ENCODE peak calls at places on chromosomes 3 and 15, in four cellular contexts. A is uterus, X is A549, B is testis. S is an unnamed sample.

GRCh38 chr15:77457619-77458265 is 37.1 kb downstream of the HMG20A start:
- DNase-seq in A (no peak), X (no peak), B (no peak), S (no peak)

GRCh38 chr15:87874896-87875661 is 381.5 kb downstream of the NTRK3 start:
- DNase-seq in A (no peak), X (no peak), B (peak; percentile 26), S (no peak)

GRCh38 chr15:99343836-99344551 is 92.7 kb downstream of the LRRC28 start:
- DNase-seq in A (peak; percentile 26), X (peak; percentile 35), B (peak; percentile 67), S (no peak)

GRCh38 chr3:127387119-127387518 is 99.3 kb upstream of the PRR20G start:
- DNase-seq in A (no peak), X (no peak), B (no peak), S (no peak)

GRCh38 chr3:183252108-183252782 is 808 bp upstream of the B3GNT5 start:
- DNase-seq in A (no peak), X (no peak), B (no peak), S (no peak)

GRCh38 chr3:73624363-73625123 is at the start of gene PDZRN3:
- DNase-seq in A (peak; percentile 83), X (no peak), B (peak; percentile 81), S (no peak)

GRCh38 chr3:160577551-160578195 is 12.3 kb upstream of the KPNA4 start:
- DNase-seq in A (no peak), X (peak; percentile 39), B (no peak), S (no peak)

GRCh38 chr15:82146990-82147461 is 101.2 kb upstream of the MEX3B start:
- DNase-seq in A (no peak), X (peak; percentile 49), B (no peak), S (no peak)

GRCh38 chr3:60399861-60400845 is 851.1 kb downstream of the FHIT start:
- DNase-seq in A (no peak), X (no peak), B (no peak), S (no peak)

GRCh38 chr3:156256945-156257344 is 136.6 kb downstream of the KCNAB1 start:
- DNase-seq in A (no peak), X (no peak), B (no peak), S (no peak)

GRCh38 chr3:185988080-185988815 is 50.4 kb upstream of the TRA2B start:
- DNase-seq in A (no peak), X (no peak), B (no peak), S (no peak)

DNA sequence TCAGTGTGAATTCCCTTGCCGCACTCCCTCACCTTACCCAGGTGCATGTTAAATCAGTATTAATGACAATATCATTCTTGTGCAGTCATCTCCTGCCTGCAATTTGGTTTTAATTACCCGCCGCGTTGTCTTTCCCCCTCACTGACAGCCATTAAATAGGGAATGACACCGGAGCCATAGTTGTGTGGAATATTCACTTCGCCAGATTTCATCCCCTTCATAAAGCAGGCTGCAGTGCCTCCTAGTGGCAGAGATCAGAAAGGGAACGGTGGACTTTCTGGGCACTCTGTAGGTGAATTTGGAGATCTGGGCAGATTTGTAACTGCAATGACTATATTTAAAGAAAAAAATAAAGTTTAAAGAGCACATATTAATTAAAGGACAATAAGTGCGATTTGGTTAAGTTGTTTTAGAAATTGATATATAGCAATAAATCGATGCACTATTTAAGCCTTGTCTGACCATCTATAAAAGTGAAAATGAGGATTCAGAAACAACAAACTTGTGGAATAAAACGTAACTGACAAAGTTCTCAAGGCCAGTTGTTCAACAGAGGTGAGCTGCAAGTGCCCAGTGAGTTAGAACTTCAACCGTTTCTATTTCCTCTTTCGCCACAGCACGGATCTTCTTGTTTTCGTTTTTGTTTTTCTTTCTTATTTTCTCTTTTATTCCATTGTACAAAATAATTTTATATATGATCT is 725.1 kb upstream of the ARRDC4 start:
- DNase-seq in A (peak; percentile 65), X (peak; percentile 49), B (peak; percentile 71), S (no peak)
- H3K4me3 ChIP-seq in A (peak overlapping the region; percentile 8), X (no peak overlapping the region), B (no peak overlapping the region), S (peak overlapping the region; percentile 4)

GRCh38 chr3:169662215-169663070 is 1.1 kb downstream of the MECOM start:
- DNase-seq in A (peak; percentile 45), X (peak; percentile 63), B (peak; percentile 60), S (no peak)
- TF ChIP-seq POLR2A in A (peak; percentile 25), X (no peak), B (no peak), S (no peak)

DNA sequence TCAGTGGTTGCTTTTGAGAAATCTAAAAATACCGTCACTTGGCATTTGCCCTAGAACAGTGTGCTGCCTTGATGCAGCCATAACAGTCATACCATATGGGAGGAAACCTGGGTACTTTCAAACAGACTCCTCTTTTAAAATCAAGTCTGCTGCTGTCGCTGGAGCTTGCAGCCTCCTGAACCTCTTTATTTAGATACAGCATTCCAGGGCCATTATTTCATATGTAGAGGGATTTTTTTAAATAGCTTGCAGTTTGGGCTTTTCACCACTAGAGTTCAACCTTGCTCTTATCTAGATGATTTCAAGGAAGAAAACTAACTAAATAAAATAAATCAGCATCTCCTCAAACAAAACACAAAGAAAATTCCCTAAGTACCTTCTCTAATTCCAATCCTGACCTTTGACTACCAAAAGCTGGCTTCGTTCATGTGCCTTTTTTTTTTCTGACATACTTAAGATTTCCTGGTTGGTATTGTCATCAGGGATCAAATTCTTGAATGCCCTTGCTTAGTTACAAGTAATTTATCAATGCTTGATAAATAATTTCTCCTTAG is 111.6 kb downstream of the KBTBD8 start:
- DNase-seq in A (no peak), X (peak; percentile 42), B (no peak), S (no peak)
- TF ChIP-seq CTCF in A (peak; percentile 8), X (peak; percentile 58), B (peak; percentile 24), S (no peak)

GRCh38 chr3:69740103-69741021 is 1.1 kb downstream of the MITF start:
- DNase-seq in A (peak; percentile 62), X (no peak), B (peak; percentile 63), S (no peak)

GRCh38 chr3:69739204-69740102 is at the start of gene MITF:
- DNase-seq in A (peak; percentile 94), X (peak; percentile 89), B (peak; percentile 96), S (peak; percentile 24)

GRCh38 chr3:69743975-69744374 is 4.7 kb downstream of the MITF start:
- DNase-seq in A (no peak), X (no peak), B (no peak), S (no peak)

GRCh38 chr3:69738859-69739203 is 433 bp upstream of the MITF start:
- DNase-seq in A (no peak), X (no peak), B (no peak), S (no peak)

GRCh38 chr3:69741057-69741830 is 2.0 kb downstream of the MITF start:
- DNase-seq in A (no peak), X (no peak), B (no peak), S (no peak)
- H3K4me3 ChIP-seq in A (peak overlapping the region; percentile 76), X (no peak overlapping the region), B (peak overlapping the region; percentile 94), S (peak overlapping the region; percentile 85)